ENCODE peak calls at places on chromosomes 6 and 20, in nine cellular contexts. A is coronary artery, V is IMR-90, Y is fibroblast of the aortic adventitia, W is BE2C, M is fibroblast of villous mesenchyme, T is cardiac muscle cell, G is thoracic aorta, Z is cardiac fibroblast. R is an unnamed sample.

GRCh38 chr6:129163551-129163950 is 280.6 kb downstream of the LAMA2 start:
- DNase-seq in A (no peak), V (no peak), Y (no peak), W (no peak), M (no peak), T (no peak), G (no peak), Z (no peak), R (no peak)

GRCh38 chr6:66662196-66662595 is 955.2 kb upstream of the EYS start:
- DNase-seq in A (no peak), V (peak), Y (peak), W (no peak), M (peak), T (peak), G (no peak), Z (peak), R (peak)

GRCh38 chr20:47926731-47927130 is 141.4 kb upstream of the SULF2 start:
- DNase-seq in A (no peak), V (no peak), Y (no peak), W (no peak), M (no peak), T (no peak), G (no peak), Z (no peak), R (no peak)

GRCh38 chr6:35052694-35053565 is 88.2 kb downstream of the TCP11 start:
- DNase-seq in A (no peak), V (peak), Y (peak), W (no peak), M (peak), T (no peak), G (no peak), Z (peak), R (peak)

GRCh38 chr6:83114164-83114563 is 46.7 kb downstream of the DOP1A start:
- DNase-seq in A (no peak), V (peak), Y (peak), W (no peak), M (peak), T (peak), G (no peak), Z (peak), R (peak)

GRCh38 chr20:53575481-53576194 is 18.0 kb downstream of the ZNF217 start:
- DNase-seq in A (no peak), V (no peak), Y (no peak), W (no peak), M (no peak), T (no peak), G (no peak), Z (no peak), R (no peak)

GRCh38 chr20:59596690-59597089 is 7.7 kb upstream of the PHACTR3 start:
- DNase-seq in A (no peak), V (no peak), Y (no peak), W (no peak), M (no peak), T (no peak), G (no peak), Z (no peak), R (no peak)

GRCh38 chr6:130322673-130323268 is 43.0 kb upstream of the TMEM200A start:
- DNase-seq in A (no peak), V (peak), Y (peak), W (peak), M (peak), T (peak), G (no peak), Z (peak), R (peak)

GRCh38 chr6:29730575-29731126 is 7.4 kb downstream of the HLA-F start:
- DNase-seq in A (peak), V (no peak), Y (no peak), W (no peak), M (no peak), T (no peak), G (no peak), Z (no peak), R (no peak)

GRCh38 chr20:57632286-57632685 is 12.1 kb upstream of the ZBP1 start:
- DNase-seq in A (no peak), V (no peak), Y (no peak), W (no peak), M (no peak), T (no peak), G (no peak), Z (no peak), R (no peak)

GRCh38 chr20:57627972-57628650 is 7.9 kb upstream of the ZBP1 start:
- DNase-seq in A (peak), V (peak), Y (peak), W (no peak), M (peak), T (peak), G (no peak), Z (peak), R (peak)

GRCh38 chr20:57627339-57627738 is 7.1 kb upstream of the ZBP1 start:
- DNase-seq in A (peak), V (no peak), Y (no peak), W (no peak), M (no peak), T (no peak), G (no peak), Z (no peak), R (no peak)

GRCh38 chr20:57633945-57634491 is 13.8 kb upstream of the ZBP1 start:
- DNase-seq in A (no peak), V (no peak), Y (no peak), W (no peak), M (no peak), T (no peak), G (no peak), Z (no peak), R (no peak)

DNA sequence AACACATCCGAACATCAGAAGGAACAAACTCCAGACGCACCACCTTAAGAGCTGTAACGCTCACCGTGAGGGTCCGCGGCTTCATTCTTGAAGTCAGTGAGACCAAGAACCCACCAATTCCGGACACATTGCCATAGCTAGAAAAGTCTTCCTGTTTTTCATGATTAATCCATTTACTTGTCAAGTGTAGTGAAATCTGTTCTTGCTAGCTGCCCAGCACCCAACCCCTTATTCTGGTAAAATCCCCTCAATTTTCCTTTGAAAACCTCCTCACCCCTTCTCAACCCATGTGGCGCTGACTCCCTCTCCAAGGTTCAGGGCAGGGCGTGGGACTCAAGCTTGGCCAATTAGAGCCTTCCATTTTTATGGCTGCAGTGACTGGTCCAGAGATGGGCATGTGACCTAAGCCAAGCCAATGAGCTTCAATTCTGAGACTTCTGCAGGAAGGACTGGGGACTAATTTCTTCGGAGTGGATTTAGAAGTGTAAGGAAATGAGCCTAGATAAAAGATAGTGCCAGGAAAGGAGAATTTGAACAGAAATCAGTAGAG is 9.8 kb upstream of the ZBP1 start:
- DNase-seq in A (no peak), V (no peak), Y (no peak), W (no peak), M (no peak), T (no peak), G (no peak), Z (no peak), R (no peak)
- H3K4me3 ChIP-seq in A (peak), V (no peak), Y (no peak), W (no peak), M (no peak), T (no peak), G (peak), Z (no peak), R (no peak)

DNA sequence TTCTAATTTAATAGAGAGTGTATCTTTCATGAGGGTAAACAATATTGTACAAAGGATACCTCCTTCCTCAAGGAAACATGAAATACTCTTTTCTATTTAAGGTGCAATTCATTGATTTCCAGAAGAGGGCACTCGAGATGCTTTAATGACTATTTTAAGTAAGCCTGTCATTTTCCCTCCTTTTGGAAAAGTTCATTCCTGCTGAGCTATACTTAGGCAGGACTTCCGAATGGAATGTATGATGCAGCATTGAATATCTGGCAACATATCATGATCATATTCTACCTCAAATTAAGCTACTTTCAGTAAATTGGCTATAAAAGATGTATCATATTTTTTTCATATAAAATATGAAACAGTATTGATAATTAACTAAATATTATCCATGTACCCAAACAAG is 5.0 kb downstream of the DST start:
- DNase-seq in A (no peak), V (peak), Y (peak), W (no peak), M (peak), T (peak), G (no peak), Z (peak), R (peak)
- TF ChIP-seq CTCF in A (peak), V (peak), Y (peak), W (peak), M (peak), T (peak), G (peak), Z (peak), R (peak)

GRCh38 chr6:116220172-116220571 is 33.7 kb downstream of the TSPYL4 start:
- DNase-seq in A (no peak), V (peak), Y (no peak), W (peak), M (peak), T (peak), G (no peak), Z (peak), R (peak)

GRCh38 chr6:116221067-116221466 is 32.8 kb downstream of the TSPYL4 start:
- DNase-seq in A (no peak), V (peak), Y (peak), W (no peak), M (peak), T (peak), G (no peak), Z (peak), R (peak)

GRCh38 chr6:116218866-116219265 is 35.0 kb downstream of the TSPYL4 start:
- DNase-seq in A (no peak), V (no peak), Y (no peak), W (no peak), M (no peak), T (no peak), G (no peak), Z (no peak), R (no peak)

GRCh38 chr6:116221931-116222330 is 31.9 kb downstream of the TSPYL4 start:
- DNase-seq in A (no peak), V (peak), Y (no peak), W (no peak), M (no peak), T (no peak), G (no peak), Z (no peak), R (no peak)

DNA sequence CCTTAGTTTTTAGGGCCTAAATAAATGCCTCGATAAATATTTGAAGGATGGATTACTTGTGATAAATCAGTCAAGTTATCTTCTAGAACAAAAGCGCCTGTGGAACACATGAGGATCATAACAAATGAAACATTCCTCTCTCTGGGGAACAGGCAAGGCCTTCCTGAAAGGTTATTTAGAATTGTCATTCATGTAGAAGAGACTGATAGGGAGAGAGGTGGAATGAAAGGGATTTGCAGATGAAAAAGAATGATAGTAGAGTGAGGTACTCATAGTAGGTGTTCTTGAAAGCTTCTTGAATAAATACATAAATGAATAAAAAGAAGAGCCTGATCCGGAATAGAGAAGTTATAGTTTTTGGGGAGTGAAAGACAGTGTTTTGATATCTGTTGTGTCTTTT is 30.5 kb downstream of the TSPYL4 start:
- DNase-seq in A (no peak), V (no peak), Y (no peak), W (no peak), M (no peak), T (no peak), G (no peak), Z (no peak), R (no peak)
- H3K4me3 ChIP-seq in A (no peak), V (no peak), Y (no peak), W (no peak), M (no peak), T (no peak), G (no peak), Z (no peak), R (no peak)

GRCh38 chr6:26332408-26332807 is 32.6 kb upstream of the BTN3A2 start:
- DNase-seq in A (no peak), V (no peak), Y (no peak), W (no peak), M (no peak), T (no peak), G (no peak), Z (no peak), R (no peak)
- TF ChIP-seq CTCF in A (no peak), V (no peak), Y (no peak), W (no peak), M (no peak), T (no peak), G (no peak), Z (no peak), R (no peak)

GRCh38 chr6:139472341-139473038 is 98.0 kb upstream of the CITED2 start:
- DNase-seq in A (no peak), V (peak), Y (peak), W (no peak), M (no peak), T (peak), G (no peak), Z (peak), R (peak)

GRCh38 chr6:139475231-139475630 is 100.8 kb upstream of the CITED2 start:
- DNase-seq in A (no peak), V (no peak), Y (no peak), W (no peak), M (no peak), T (no peak), G (no peak), Z (no peak), R (no peak)

GRCh38 chr6:139474145-139475108 is 100.0 kb upstream of the CITED2 start:
- DNase-seq in A (no peak), V (peak), Y (peak), W (peak), M (peak), T (peak), G (no peak), Z (peak), R (peak)

GRCh38 chr6:139473731-139474130 is 99.3 kb upstream of the CITED2 start:
- DNase-seq in A (no peak), V (no peak), Y (no peak), W (no peak), M (peak), T (peak), G (no peak), Z (peak), R (no peak)

DNA sequence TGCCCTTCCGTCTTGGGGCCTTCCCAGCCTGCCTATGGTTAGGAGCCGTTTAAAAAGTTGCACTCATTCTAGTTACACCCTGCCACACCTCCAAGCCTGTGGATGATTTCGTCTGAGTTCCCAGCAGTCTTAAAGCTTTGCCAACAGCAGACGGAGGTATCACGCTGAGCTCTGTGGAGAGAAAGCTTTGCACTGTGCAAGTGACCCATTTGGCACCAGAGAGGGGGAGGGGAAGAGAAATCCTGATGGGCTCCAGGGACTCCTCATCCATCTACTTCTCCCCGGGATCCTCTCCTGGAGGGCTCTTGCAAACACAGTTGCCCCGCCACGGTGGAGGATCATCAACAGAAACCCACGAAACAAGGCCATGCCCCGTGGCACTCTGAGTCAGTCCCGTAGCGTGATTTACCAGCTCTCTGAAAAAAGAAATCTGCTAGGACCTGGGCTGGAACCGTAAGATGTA is 98.8 kb upstream of the CITED2 start:
- DNase-seq in A (no peak), V (no peak), Y (peak), W (no peak), M (no peak), T (no peak), G (no peak), Z (peak), R (peak)
- H3K4me3 ChIP-seq in A (peak), V (no peak), Y (no peak), W (no peak), M (no peak), T (no peak), G (peak), Z (no peak), R (no peak)